ENCODE peak calls at places on chromosomes 1 and 21, in ten cellular contexts. O, L, R, W, D, A, E, X, J and F are unnamed samples.

GRCh38 chr1:14604414-14604813 is 5.9 kb downstream of the KAZN start:
- DNase-seq in D (no peak), O (no peak), W (no peak), X (no peak), R (no peak), E (no peak), L (no peak), A (no peak), J (no peak), F (no peak)

GRCh38 chr1:27650527-27651175 is 15.7 kb upstream of the FGR start:
- DNase-seq in J (no peak), X (peak), D (peak), W (peak), R (no peak), O (peak), L (peak), E (no peak), A (no peak), F (peak)

GRCh38 chr1:39385067-39385988 is 106.1 kb upstream of the BMP8A start:
- DNase-seq in R (no peak), X (no peak), W (peak), A (no peak), O (peak), E (no peak), D (no peak), J (no peak), L (no peak), F (no peak)

GRCh38 chr1:201608635-201609395 is 69.9 kb downstream of the NAV1 start:
- DNase-seq in R (no peak), O (peak), W (peak), X (no peak), L (no peak), E (no peak), D (no peak), J (no peak), A (no peak), F (no peak)

GRCh38 chr1:97433520-97434175 is 487.2 kb downstream of the DPYD start:
- DNase-seq in L (no peak), W (peak), E (peak), A (no peak), J (no peak), R (no peak), O (peak), X (peak), D (no peak), F (peak)

GRCh38 chr1:228341814-228342626 is 64.6 kb downstream of the TRIM11 start:
- DNase-seq in E (no peak), J (no peak), A (no peak), O (no peak), W (no peak), L (no peak), R (no peak), D (no peak), X (no peak), F (peak)

GRCh38 chr1:228043281-228043845 is 36.6 kb downstream of the WNT3A start:
- DNase-seq in D (no peak), E (no peak), A (no peak), X (no peak), O (no peak), W (peak), L (no peak), J (no peak), R (no peak), F (no peak)

GRCh38 chr1:39632491-39633417 is 6.7 kb downstream of the HEYL start:
- DNase-seq in L (no peak), E (no peak), X (peak), R (no peak), W (peak), O (peak), J (no peak), D (peak), A (peak), F (no peak)

GRCh38 chr1:175402336-175402735 is 209.8 kb upstream of the KIAA0040 start:
- DNase-seq in E (no peak), D (no peak), X (no peak), J (no peak), O (no peak), R (no peak), A (no peak), W (no peak), L (no peak), F (no peak)

GRCh38 chr1:49864597-49864996 is 159.2 kb downstream of the AGBL4 start:
- DNase-seq in E (no peak), X (no peak), L (no peak), D (no peak), J (no peak), O (no peak), R (no peak), A (no peak), W (no peak), F (no peak)

GRCh38 chr21:44535963-44536362 is 4.0 kb downstream of the KRTAP10-1 start:
- DNase-seq in O (no peak), W (no peak), J (no peak), E (no peak), A (no peak), D (no peak), R (peak), L (no peak), X (no peak), F (no peak)

GRCh38 chr1:154276797-154277196 is 4.4 kb downstream of the HAX1 start:
- DNase-seq in W (no peak), A (peak), J (peak), X (no peak), R (peak), D (no peak), O (no peak), L (no peak), E (no peak), F (no peak)